ENCODE peak calls at places on chromosomes 3 and 15, in six cellular contexts. One of them, this sample, is unnamed.
A peak's percentile ranks its signal among the peaks of the same experiment; 100 is the strongest.

GRCh38 chr3:59772416-59773408 is 722.9 kb upstream of the CFAP20DC start:
- DNase-seq in NCI-H2029 treated with DMSO at 0.1 percent for 48 hours: no peak
- DNase-seq in OCI-LY7: no peak
- DNase-seq in adrenal gland: no peak
- DNase-seq in myocyte: no peak
- DNase-seq in H54: no peak
- DNase-seq in this sample: no peak

GRCh38 chr15:48604567-48604966 is 40.9 kb downstream of the FBN1 start:
- DNase-seq in NCI-H2029 treated with DMSO at 0.1 percent for 48 hours: no peak
- DNase-seq in OCI-LY7: no peak
- DNase-seq in adrenal gland: no peak
- DNase-seq in myocyte: no peak
- DNase-seq in H54: no peak
- DNase-seq in this sample: no peak

GRCh38 chr3:38264779-38265178 is 833 bp upstream of the SLC22A13 start:
- DNase-seq in NCI-H2029 treated with DMSO at 0.1 percent for 48 hours: no peak
- DNase-seq in OCI-LY7: no peak
- DNase-seq in adrenal gland: no peak
- DNase-seq in myocyte: no peak
- DNase-seq in H54: no peak
- DNase-seq in this sample: no peak

GRCh38 chr3:190384241-190384863 is 3.6 kb upstream of the CLDN16 start:
- DNase-seq in NCI-H2029 treated with DMSO at 0.1 percent for 48 hours: no peak
- DNase-seq in OCI-LY7: peak; percentile 37
- DNase-seq in adrenal gland: peak; percentile 43
- DNase-seq in myocyte: peak; percentile 68
- DNase-seq in H54: no peak
- DNase-seq in this sample: peak; percentile 91

GRCh38 chr3:123449092-123449985 is 449 bp upstream of the ADCY5 start:
- DNase-seq in NCI-H2029 treated with DMSO at 0.1 percent for 48 hours: no peak
- DNase-seq in OCI-LY7: no peak
- DNase-seq in adrenal gland: no peak
- DNase-seq in myocyte: peak; percentile 13
- DNase-seq in H54: no peak
- DNase-seq in this sample: peak; percentile 67

GRCh38 chr3:172104471-172105072 is 65.2 kb downstream of the FNDC3B start:
- DNase-seq in NCI-H2029 treated with DMSO at 0.1 percent for 48 hours: peak; percentile 89
- DNase-seq in OCI-LY7: no peak
- DNase-seq in adrenal gland: peak; percentile 52
- DNase-seq in myocyte: peak; percentile 65
- DNase-seq in H54: no peak
- DNase-seq in this sample: peak; percentile 21

GRCh38 chr15:48282186-48282585 is 49.0 kb upstream of the DUT start:
- DNase-seq in NCI-H2029 treated with DMSO at 0.1 percent for 48 hours: no peak
- DNase-seq in OCI-LY7: no peak
- DNase-seq in adrenal gland: no peak
- DNase-seq in myocyte: no peak
- DNase-seq in H54: no peak
- DNase-seq in this sample: no peak

GRCh38 chr3:153315781-153316180 is 153.8 kb downstream of the RAP2B start:
- DNase-seq in NCI-H2029 treated with DMSO at 0.1 percent for 48 hours: no peak
- DNase-seq in OCI-LY7: no peak
- DNase-seq in adrenal gland: no peak
- DNase-seq in myocyte: peak; percentile 52
- DNase-seq in H54: no peak
- DNase-seq in this sample: no peak

GRCh38 chr15:51649659-51650521 is 27.3 kb upstream of the DMXL2 start:
- DNase-seq in NCI-H2029 treated with DMSO at 0.1 percent for 48 hours: peak; percentile 47
- DNase-seq in OCI-LY7: peak; percentile 66
- DNase-seq in adrenal gland: peak; percentile 51
- DNase-seq in myocyte: peak; percentile 79
- DNase-seq in H54: peak; percentile 7
- DNase-seq in this sample: peak; percentile 83

GRCh38 chr3:72673011-72673771 is 175.1 kb downstream of the SHQ1 start:
- DNase-seq in NCI-H2029 treated with DMSO at 0.1 percent for 48 hours: no peak
- DNase-seq in OCI-LY7: peak; percentile 62
- DNase-seq in adrenal gland: no peak
- DNase-seq in myocyte: no peak
- DNase-seq in H54: no peak
- DNase-seq in this sample: no peak

GRCh38 chr3:104132566-104132997 is 1234.1 kb upstream of the ALCAM start:
- DNase-seq in NCI-H2029 treated with DMSO at 0.1 percent for 48 hours: no peak
- DNase-seq in OCI-LY7: no peak
- DNase-seq in adrenal gland: no peak
- DNase-seq in myocyte: no peak
- DNase-seq in H54: no peak
- DNase-seq in this sample: no peak

GRCh38 chr15:81274932-81275341 is 49.0 kb downstream of the STARD5 start:
- DNase-seq in NCI-H2029 treated with DMSO at 0.1 percent for 48 hours: no peak
- DNase-seq in OCI-LY7: peak; percentile 89
- DNase-seq in adrenal gland: peak; percentile 82
- DNase-seq in myocyte: peak; percentile 85
- DNase-seq in H54: peak; percentile 38
- DNase-seq in this sample: peak; percentile 77

GRCh38 chr3:177713921-177714900 is 516.9 kb upstream of the TBL1XR1 start:
- DNase-seq in NCI-H2029 treated with DMSO at 0.1 percent for 48 hours: no peak
- DNase-seq in OCI-LY7: no peak
- DNase-seq in adrenal gland: no peak
- DNase-seq in myocyte: no peak
- DNase-seq in H54: no peak
- DNase-seq in this sample: no peak

GRCh38 chr3:35946121-35946856 is 307.0 kb downstream of the ARPP21 start:
- DNase-seq in NCI-H2029 treated with DMSO at 0.1 percent for 48 hours: no peak
- DNase-seq in OCI-LY7: peak; percentile 30
- DNase-seq in adrenal gland: no peak
- DNase-seq in myocyte: peak; percentile 50
- DNase-seq in H54: no peak
- DNase-seq in this sample: peak; percentile 27

GRCh38 chr15:62706361-62706760 is 336.2 kb upstream of the TPM1 start:
- DNase-seq in NCI-H2029 treated with DMSO at 0.1 percent for 48 hours: no peak
- DNase-seq in OCI-LY7: peak; percentile 2
- DNase-seq in adrenal gland: no peak
- DNase-seq in myocyte: peak; percentile 12
- DNase-seq in H54: no peak
- DNase-seq in this sample: peak; percentile 4